ENCODE peak calls at places on chromosomes 16 and 17, in four cellular contexts. L, T, C and I are unnamed samples.

GRCh38 chr16:11207646-11208045 is 48.4 kb downstream of the SOCS1 start:
- DNase-seq in L (no peak), T (no peak), C (peak), I (no peak)

GRCh38 chr16:48408688-48409087 is 23.5 kb upstream of the SIAH1 start:
- DNase-seq in L (peak), T (peak), C (peak), I (no peak)

GRCh38 chr17:41967141-41967920 is 736 bp downstream of the CNP start:
- DNase-seq in L (no peak), T (no peak), C (peak), I (no peak)

GRCh38 chr17:81553616-81554181 is 1.5 kb upstream of the FAAP100 start:
- DNase-seq in L (no peak), T (peak), C (peak), I (peak)

GRCh38 chr17:4920351-4921048 is 11.6 kb upstream of the GP1BA start:
- DNase-seq in L (peak), T (no peak), C (no peak), I (no peak)

GRCh38 chr17:45137561-45138305 is 2.2 kb downstream of the ACBD4 start:
- DNase-seq in L (no peak), T (no peak), C (peak), I (no peak)

GRCh38 chr16:23081675-23082119 is 67.6 kb downstream of the USP31 start:
- DNase-seq in L (no peak), T (peak), C (no peak), I (no peak)

GRCh38 chr16:4263504-4264436 is 9.1 kb downstream of the TFAP4 start:
- DNase-seq in L (no peak), T (no peak), C (peak), I (no peak)

GRCh38 chr16:19005561-19006445 is 22.1 kb downstream of the TMC7 start:
- DNase-seq in L (no peak), T (peak), C (peak), I (no peak)

GRCh38 chr17:83182620-83183063 is 103.2 kb downstream of the METRNL start:
- DNase-seq in L (no peak), T (no peak), C (no peak), I (no peak)